ENCODE peak calls at places on chromosomes 16 and 17, in eight cellular contexts. F, B, T, U, S, Q, P and C are unnamed samples.

GRCh38 chr17:8072727-8073461 is 14.6 kb downstream of the ALOX12B start:
- DNase-seq in T (peak), P (no peak), B (peak), F (peak), U (no peak), S (no peak), Q (no peak), C (no peak)

GRCh38 chr17:77772461-77772897 is 186.0 kb upstream of the TNRC6C start:
- DNase-seq in Q (no peak), S (peak), U (no peak), T (peak), F (peak), P (no peak), B (peak), C (no peak)

GRCh38 chr16:48366165-48367093 is 18.8 kb downstream of the SIAH1 start:
- DNase-seq in S (no peak), Q (no peak), T (peak), F (peak), B (no peak), U (no peak), P (no peak), C (no peak)

GRCh38 chr16:68370921-68371651 is 60.3 kb downstream of the PRMT7 start:
- DNase-seq in U (no peak), T (peak), Q (no peak), P (no peak), B (peak), S (no peak), F (peak), C (no peak)

GRCh38 chr17:65794572-65794971 is 233.1 kb upstream of the AXIN2 start:
- DNase-seq in B (no peak), Q (no peak), P (no peak), U (no peak), S (no peak), T (peak), F (no peak), C (no peak)

GRCh38 chr16:776824-777223 is 11.4 kb downstream of the RPUSD1 start:
- DNase-seq in Q (no peak), U (no peak), F (no peak), P (no peak), T (no peak), B (no peak), S (no peak), C (no peak)

GRCh38 chr17:75689441-75689873 is 22.3 kb downstream of the SAP30BP start:
- DNase-seq in Q (no peak), S (no peak), P (no peak), T (no peak), U (peak), F (peak), B (no peak), C (peak)

GRCh38 chr17:60163108-60163784 is 13.5 kb downstream of the CA4 start:
- DNase-seq in Q (no peak), U (no peak), S (no peak), B (peak), T (peak), F (no peak), P (no peak), C (no peak)

GRCh38 chr17:157901-158300 is 20.5 kb downstream of the SCGB1C2 start:
- DNase-seq in B (peak), U (no peak), S (no peak), T (no peak), Q (no peak), P (no peak), F (no peak), C (no peak)

GRCh38 chr17:81260171-81260570 is 21.1 kb downstream of the NDUFAF8 start:
- DNase-seq in F (no peak), Q (no peak), T (no peak), B (no peak), U (no peak), P (no peak), S (no peak), C (no peak)

GRCh38 chr17:72151565-72152391 is 31.0 kb downstream of the SOX9 start:
- DNase-seq in B (no peak), Q (no peak), S (no peak), T (peak), U (no peak), F (no peak), P (peak), C (no peak)

GRCh38 chr17:71085238-71086033 is 916.1 kb downstream of the KCNJ2 start:
- DNase-seq in P (no peak), U (no peak), B (no peak), T (no peak), F (no peak), Q (no peak), S (no peak), C (no peak)

GRCh38 chr16:9441021-9441420 is 349.6 kb downstream of the HAPSTR1 start:
- DNase-seq in U (no peak), S (no peak), P (no peak), Q (no peak), B (no peak), T (no peak), F (no peak), C (no peak)

GRCh38 chr17:19412510-19412909 is 1.5 kb downstream of the RNF112 start:
- DNase-seq in T (no peak), Q (no peak), P (no peak), U (no peak), S (no peak), B (peak), F (no peak), C (no peak)

GRCh38 chr17:61072648-61073047 is 327.0 kb upstream of the TBX2 start:
- DNase-seq in B (no peak), U (no peak), S (no peak), P (no peak), F (no peak), Q (no peak), T (no peak), C (no peak)

GRCh38 chr16:3638916-3639644 is 15.4 kb upstream of the DNASE1 start:
- DNase-seq in B (no peak), T (no peak), U (peak), Q (no peak), S (no peak), F (peak), P (no peak), C (no peak)

GRCh38 chr16:71460246-71460645 is 1.8 kb downstream of the ZNF23 start:
- DNase-seq in S (no peak), B (no peak), U (no peak), F (no peak), P (no peak), Q (no peak), T (no peak), C (no peak)

GRCh38 chr16:54242199-54242598 is 44.4 kb downstream of the IRX3 start:
- DNase-seq in P (peak), B (no peak), F (no peak), T (peak), Q (no peak), S (no peak), U (peak), C (no peak)

GRCh38 chr16:30937692-30938091 is 11.2 kb upstream of the ORAI3 start:
- DNase-seq in T (peak), U (no peak), F (no peak), Q (no peak), P (no peak), B (no peak), S (no peak), C (no peak)

GRCh38 chr16:89322381-89323119 is 105.0 kb downstream of the ZNF778 start:
- DNase-seq in P (no peak), B (peak), U (no peak), F (no peak), Q (no peak), T (peak), S (no peak), C (no peak)

GRCh38 chr17:21213491-21214014 is 408 bp downstream of the TMEM11 start:
- DNase-seq in F (no peak), Q (no peak), T (peak), B (peak), P (no peak), U (no peak), S (no peak), C (no peak)

GRCh38 chr16:20910781-20911321 is 10.3 kb downstream of the LYRM1 start:
- DNase-seq in P (no peak), B (no peak), T (peak), F (no peak), Q (no peak), U (no peak), S (no peak), C (no peak)

GRCh38 chr17:50608700-50609375 is 25.8 kb upstream of the ABCC3 start:
- DNase-seq in T (no peak), S (no peak), Q (no peak), B (peak), F (no peak), U (no peak), P (no peak), C (no peak)

GRCh38 chr16:10895053-10895946 is 18.3 kb downstream of the CIITA start:
- DNase-seq in S (no peak), Q (no peak), P (no peak), U (no peak), B (no peak), T (peak), F (no peak), C (no peak)

GRCh38 chr17:27384261-27384701 is 72.0 kb upstream of the KSR1 start:
- DNase-seq in F (no peak), B (no peak), P (peak), U (peak), S (no peak), Q (no peak), T (peak), C (peak)
- H3K27ac ChIP-seq in F (no peak), B (no peak), P (no peak), U (no peak), S (no peak), Q (no peak), T (peak), C (peak)

DNA sequence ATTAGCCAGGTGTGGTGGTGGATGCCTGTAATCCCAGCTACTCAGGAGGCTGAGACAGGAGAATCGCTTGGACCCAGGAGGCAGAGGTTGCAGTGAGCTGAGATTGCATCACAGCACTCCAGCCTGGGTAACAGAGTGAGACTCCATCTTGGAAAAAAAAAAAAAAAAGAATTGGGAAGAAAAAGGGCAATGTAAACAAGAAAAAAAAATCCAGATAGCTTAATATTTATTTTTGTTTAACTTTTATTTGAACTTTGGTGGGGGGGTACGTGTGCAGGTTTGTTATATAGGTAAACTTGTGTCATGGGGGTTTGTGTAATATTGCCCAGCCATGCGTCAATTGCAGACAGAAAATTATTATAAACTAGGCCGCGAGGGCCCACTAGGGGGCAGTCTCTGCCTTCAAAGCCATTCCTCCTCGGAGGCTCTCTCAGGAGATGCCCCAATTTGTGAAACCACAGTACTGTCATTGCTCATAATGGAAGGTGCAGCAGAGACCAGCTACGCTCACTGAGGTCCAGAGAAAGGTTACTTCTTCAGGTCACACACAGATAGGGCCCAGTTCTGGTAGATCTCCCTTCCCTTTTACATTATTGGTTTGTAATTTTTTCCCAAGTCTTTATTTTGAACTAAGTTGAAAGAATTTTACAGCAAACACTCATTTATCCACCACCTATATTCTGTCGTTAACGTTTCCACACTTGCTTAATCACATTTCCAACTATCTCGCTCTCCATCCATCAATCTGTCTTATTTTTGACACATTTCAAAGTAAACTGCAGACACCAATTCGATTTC is 206.2 kb downstream of the PRKCB start:
- DNase-seq in Q (no peak), F (peak), B (no peak), U (no peak), P (peak), T (peak), S (no peak), C (no peak)
- TF ChIP-seq CTCF in Q (peak), F (peak), B (peak), U (peak), P (peak), T (peak), S (peak), C (peak)

GRCh38 chr17:48579738-48580543 is 1.8 kb upstream of the HOXB4 start:
- DNase-seq in P (no peak), U (no peak), S (no peak), B (no peak), Q (no peak), T (no peak), F (no peak), C (no peak)

GRCh38 chr17:48577946-48578615 is at the start of gene HOXB4:
- DNase-seq in S (peak), U (peak), P (no peak), B (peak), T (no peak), Q (no peak), F (peak), C (no peak)

GRCh38 chr17:48577330-48577945 is 712 bp downstream of the HOXB4 start:
- DNase-seq in Q (no peak), T (no peak), F (no peak), B (no peak), P (no peak), U (no peak), S (no peak), C (no peak)

GRCh38 chr17:48576479-48577309 is 1.5 kb downstream of the HOXB4 start:
- DNase-seq in B (no peak), S (no peak), F (no peak), U (no peak), T (no peak), Q (no peak), P (no peak), C (no peak)

GRCh38 chr17:48578616-48579560 is 738 bp upstream of the HOXB4 start:
- DNase-seq in Q (no peak), B (no peak), P (no peak), F (no peak), T (no peak), U (no peak), S (no peak), C (no peak)
- H3K4me3 ChIP-seq in Q (peak), B (peak), P (no peak), F (peak), T (peak), U (peak), S (peak), C (peak)

GRCh38 chr16:56910654-56911539 is 21.0 kb upstream of the HERPUD1 start:
- DNase-seq in Q (no peak), F (no peak), U (no peak), P (no peak), S (no peak), T (peak), B (no peak), C (no peak)
- H3K27ac ChIP-seq in Q (peak), F (no peak), U (peak), P (peak), S (peak), T (peak), B (peak), C (peak)

GRCh38 chr17:39153541-39154111 is 2.2 kb upstream of the PLXDC1 start:
- DNase-seq in S (peak), T (peak), B (peak), F (peak), P (peak), U (peak), Q (peak), C (no peak)
- TF ChIP-seq CTCF in S (peak), T (no peak), B (no peak), F (no peak), P (no peak), U (no peak), Q (peak), C (no peak)

GRCh38 chr16:57807968-57808528 is 5.8 kb upstream of the KIFC3 start:
- DNase-seq in T (peak), B (peak), S (peak), P (peak), U (peak), Q (no peak), F (peak), C (peak)
- H3K4me3 ChIP-seq in T (peak), B (peak), S (peak), P (peak), U (peak), Q (no peak), F (no peak), C (no peak)

GRCh38 chr16:50366126-50366525 is 2.7 kb downstream of the BRD7 start:
- DNase-seq in F (no peak), P (no peak), T (no peak), U (no peak), S (no peak), Q (no peak), B (no peak), C (no peak)

GRCh38 chr16:50363656-50364055 is 5.1 kb downstream of the BRD7 start:
- DNase-seq in P (no peak), Q (no peak), S (no peak), F (no peak), U (no peak), B (no peak), T (no peak), C (no peak)

GRCh38 chr16:50360033-50360778 is 8.6 kb downstream of the BRD7 start:
- DNase-seq in S (no peak), Q (no peak), U (no peak), T (no peak), F (no peak), B (no peak), P (no peak), C (no peak)

GRCh38 chr16:50359626-50360025 is 9.2 kb downstream of the BRD7 start:
- DNase-seq in F (no peak), Q (no peak), U (no peak), S (no peak), P (no peak), B (no peak), T (no peak), C (no peak)

DNA sequence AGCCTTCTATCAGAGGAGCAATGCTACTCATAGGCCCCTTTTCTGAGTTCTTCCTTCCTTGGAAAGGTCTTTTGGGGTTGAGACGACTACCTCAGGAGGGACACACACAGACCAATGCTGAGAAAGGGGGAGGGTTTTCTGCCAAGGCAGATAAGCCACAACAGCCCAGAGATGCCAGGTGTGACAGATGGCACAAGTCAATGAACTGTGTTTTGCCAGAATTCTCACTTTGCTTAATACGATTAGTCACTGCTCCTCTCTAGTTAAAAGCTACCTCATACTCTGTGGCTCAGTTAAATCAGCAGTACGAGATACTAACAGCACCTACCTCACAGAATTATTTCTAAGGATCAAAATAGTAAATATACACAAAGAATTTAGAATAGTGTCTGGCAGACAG is 8.0 kb downstream of the BRD7 start:
- DNase-seq in F (no peak), T (no peak), P (no peak), S (no peak), B (no peak), U (no peak), Q (no peak), C (no peak)
- H3K27ac ChIP-seq in F (no peak), T (peak), P (no peak), S (no peak), B (no peak), U (no peak), Q (no peak), C (peak)

DNA sequence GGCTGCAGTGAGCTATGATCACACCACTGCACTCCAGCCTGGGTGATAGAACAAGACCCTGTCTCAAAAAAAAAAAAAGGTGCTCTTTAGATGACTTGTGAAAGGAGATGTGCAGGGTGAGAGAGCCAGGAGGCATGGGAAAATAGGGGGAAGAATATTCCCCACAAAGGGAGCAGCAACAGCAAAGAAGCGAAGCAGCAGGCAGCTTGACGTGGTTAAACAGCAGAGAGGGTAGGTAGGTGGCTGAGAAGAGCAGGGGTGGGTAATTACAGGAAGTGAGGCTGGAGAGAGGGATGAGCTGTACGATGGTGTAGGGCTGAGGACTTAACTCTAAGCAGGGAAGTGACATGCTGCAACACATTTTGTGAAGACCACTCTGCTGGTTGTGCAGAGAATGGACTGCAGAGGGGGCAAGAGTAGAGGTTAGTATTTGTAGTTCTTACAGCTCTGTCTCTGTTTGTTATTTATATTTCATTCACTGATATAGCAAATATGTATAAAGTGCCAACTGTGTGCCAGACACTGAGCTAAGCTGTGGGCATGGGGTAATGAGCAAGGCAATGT is 1.6 kb downstream of the HEATR3 start:
- DNase-seq in B (no peak), U (no peak), F (peak), T (peak), Q (no peak), P (no peak), S (no peak), C (no peak)
- TF ChIP-seq CTCF in B (peak), U (no peak), F (peak), T (peak), Q (peak), P (peak), S (peak), C (peak)

DNA sequence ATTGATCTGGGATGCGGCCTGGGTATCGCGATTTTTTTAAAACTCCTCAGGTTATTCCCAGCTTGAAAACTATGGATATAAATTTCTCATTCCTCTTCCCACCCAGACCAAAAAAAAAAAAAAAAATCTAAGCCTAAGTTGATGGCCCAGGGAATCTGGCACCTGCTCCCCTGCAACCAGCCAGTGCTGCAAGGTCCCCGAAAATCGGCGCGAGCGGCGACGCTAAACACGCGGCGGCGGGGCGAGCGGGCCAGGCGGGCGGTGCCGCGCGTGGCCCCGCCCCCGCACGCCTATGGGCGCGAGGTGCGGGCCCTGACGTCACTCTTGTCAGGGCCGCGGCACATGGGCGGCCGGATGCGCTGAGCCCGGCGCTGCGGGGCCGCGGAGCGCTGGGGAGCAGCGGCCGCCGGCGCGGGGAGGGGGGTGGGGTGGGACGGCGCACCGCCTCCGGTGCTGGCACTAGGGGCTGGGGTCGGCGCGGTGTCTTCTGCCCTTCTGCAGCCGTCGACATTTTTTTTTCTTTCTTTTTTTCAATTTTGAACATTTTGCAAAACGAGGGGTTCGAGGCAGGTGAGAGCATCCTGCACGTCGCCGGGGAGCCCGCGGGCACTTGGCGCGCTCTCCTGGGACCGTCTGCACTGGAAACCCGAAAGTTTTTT is at the start of gene HLF:
- DNase-seq in F (peak), P (peak), U (peak), B (peak), T (peak), S (peak), Q (no peak), C (no peak)
- H3K4me3 ChIP-seq in F (peak), P (peak), U (peak), B (peak), T (peak), S (peak), Q (peak), C (peak)

DNA sequence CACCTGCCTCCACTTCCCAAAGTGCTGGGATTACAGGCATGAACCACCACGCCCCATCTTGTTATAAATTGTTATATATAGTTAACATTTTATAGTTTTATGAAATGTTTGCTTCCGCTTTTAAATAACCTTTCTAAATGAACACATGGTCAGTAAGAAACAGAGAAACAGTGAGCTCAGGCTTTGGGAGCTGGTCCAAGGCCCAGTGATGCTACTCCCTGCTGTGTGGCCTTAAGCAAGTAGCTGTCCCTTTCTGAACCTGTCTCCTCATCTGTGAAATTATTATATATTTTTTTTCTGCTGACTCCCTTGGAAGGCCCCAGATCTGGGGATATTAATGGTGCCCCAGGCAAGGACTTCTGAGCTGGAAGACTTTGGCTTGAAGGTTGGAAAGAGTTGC is 19.0 kb downstream of the CPNE2 start:
- DNase-seq in B (no peak), F (no peak), P (no peak), U (no peak), T (peak), Q (no peak), S (no peak), C (no peak)
- H3K27ac ChIP-seq in B (no peak), F (no peak), P (peak), U (no peak), T (no peak), Q (no peak), S (peak), C (no peak)